ENCODE peak calls at places on chromosomes 13 and 19, in nine cellular contexts. E, F, X, B, V, D, H, I and S are unnamed samples. For H3K36me3 and H3K4me1, the result is how much of the 10 kb centered on the place peaks cover.

GRCh38 chr13:46377554-46377953 is 9.5 kb downstream of the RUBCNL start:
- DNase-seq in E (no peak), F (no peak), X (no peak), B (no peak), V (no peak), D (no peak), H (no peak), I (no peak), S (no peak)

GRCh38 chr13:22053053-22053452 is 382.2 kb downstream of the FGF9 start:
- DNase-seq in E (no peak), F (no peak), X (no peak), B (no peak), V (no peak), D (no peak), H (no peak), I (no peak), S (no peak)

GRCh38 chr19:6030214-6030507 is 52.2 kb upstream of the RANBP3 start:
- DNase-seq in E (no peak), F (no peak), X (peak), B (no peak), V (no peak), D (no peak), H (no peak), I (no peak), S (no peak)

GRCh38 chr19:18225702-18226468 is at the start of gene PDE4C:
- DNase-seq in E (peak), F (peak), X (no peak), B (no peak), V (no peak), D (no peak), H (peak), I (peak), S (no peak)

GRCh38 chr19:2302319-2303208 is 5.4 kb downstream of the LINGO3 start:
- DNase-seq in E (peak), F (peak), X (peak), B (no peak), V (peak), D (no peak), H (peak), I (no peak), S (no peak)

GRCh38 chr13:47708386-47708785 is 292.7 kb downstream of the SUCLA2 start:
- DNase-seq in E (no peak), F (no peak), X (peak), B (no peak), V (no peak), D (no peak), H (no peak), I (no peak), S (no peak)

GRCh38 chr13:40313269-40314200 is 352.9 kb downstream of the FOXO1 start:
- DNase-seq in E (no peak), F (no peak), X (peak), B (no peak), V (no peak), D (no peak), H (no peak), I (no peak), S (no peak)

GRCh38 chr19:4052993-4053422 is 13.7 kb downstream of the ZBTB7A start:
- DNase-seq in E (no peak), F (no peak), X (no peak), B (no peak), V (no peak), D (no peak), H (peak), I (no peak), S (no peak)

GRCh38 chr13:74270018-74270417 is 135.8 kb upstream of the KLF12 start:
- DNase-seq in E (no peak), F (no peak), X (no peak), B (no peak), V (no peak), D (no peak), H (no peak), I (no peak), S (no peak)

GRCh38 chr19:48342841-48343540 is 17.6 kb downstream of the EMP3 start:
- DNase-seq in E (no peak), F (no peak), X (peak), B (no peak), V (no peak), D (no peak), H (no peak), I (no peak), S (no peak)

GRCh38 chr19:39237200-39238184 is 7.3 kb downstream of the IFNL3 start:
- DNase-seq in E (no peak), F (no peak), X (no peak), B (no peak), V (peak), D (peak), H (peak), I (no peak), S (peak)

GRCh38 chr13:49347650-49348385 is 96.0 kb downstream of the CAB39L start:
- DNase-seq in E (no peak), F (no peak), X (no peak), B (no peak), V (no peak), D (no peak), H (no peak), I (no peak), S (no peak)

GRCh38 chr19:49362926-49363264 is 679 bp upstream of the TEAD2 start:
- DNase-seq in E (peak), F (no peak), X (peak), B (no peak), V (peak), D (no peak), H (peak), I (peak), S (no peak)

GRCh38 chr13:39462456-39462855 is 140.5 kb downstream of the LHFPL6 start:
- DNase-seq in E (no peak), F (no peak), X (peak), B (no peak), V (no peak), D (no peak), H (no peak), I (no peak), S (no peak)

GRCh38 chr13:102395939-102396338 is 5.9 kb downstream of the FGF14 start:
- DNase-seq in E (no peak), F (no peak), X (no peak), B (no peak), V (no peak), D (no peak), H (no peak), I (no peak), S (no peak)

GRCh38 chr19:51735759-51736449 is 12.1 kb upstream of the HAS1 start:
- DNase-seq in E (peak), F (no peak), X (peak), B (no peak), V (no peak), D (no peak), H (peak), I (no peak), S (no peak)

GRCh38 chr13:94641432-94641941 is 39.8 kb downstream of the GPR180 start:
- DNase-seq in E (no peak), F (no peak), X (peak), B (no peak), V (no peak), D (no peak), H (no peak), I (no peak), S (no peak)

GRCh38 chr13:52164989-52165388 is 5.6 kb upstream of the NEK3 start:
- DNase-seq in E (no peak), F (no peak), X (no peak), B (no peak), V (no peak), D (no peak), H (no peak), I (no peak), S (no peak)

GRCh38 chr19:50649433-50650391 is at the start of gene C19orf81:
- DNase-seq in E (no peak), F (peak), X (no peak), B (peak), V (no peak), D (peak), H (no peak), I (no peak), S (peak)

GRCh38 chr13:66581691-66582090 is 648.4 kb downstream of the PCDH9 start:
- DNase-seq in E (no peak), F (no peak), X (no peak), B (no peak), V (no peak), D (no peak), H (no peak), I (no peak), S (peak)

GRCh38 chr19:45499196-45500180 is 1.2 kb downstream of the PPM1N start:
- DNase-seq in E (peak), F (peak), X (no peak), B (peak), V (no peak), D (no peak), H (peak), I (no peak), S (peak)

GRCh38 chr19:3115916-3116602 is 19.8 kb upstream of the GNA15 start:
- DNase-seq in E (no peak), F (no peak), X (peak), B (no peak), V (no peak), D (no peak), H (peak), I (no peak), S (no peak)

GRCh38 chr13:96229356-96229755 is 139.4 kb downstream of the HS6ST3 start:
- DNase-seq in E (no peak), F (peak), X (no peak), B (peak), V (no peak), D (peak), H (no peak), I (no peak), S (peak)

GRCh38 chr19:1019980-1020867 is 699 bp downstream of the TMEM259 start:
- DNase-seq in E (peak), F (peak), X (no peak), B (no peak), V (peak), D (no peak), H (peak), I (peak), S (no peak)

GRCh38 chr13:45314822-45315221 is 26.2 kb downstream of the TPT1 start:
- DNase-seq in E (no peak), F (no peak), X (no peak), B (no peak), V (no peak), D (no peak), H (no peak), I (no peak), S (no peak)

GRCh38 chr19:2494447-2495129 is 18.7 kb downstream of the GADD45B start:
- DNase-seq in E (peak), F (peak), X (peak), B (no peak), V (peak), D (no peak), H (peak), I (peak), S (peak)

GRCh38 chr19:50718255-50719118 is 1.1 kb downstream of the SHANK1 start:
- DNase-seq in E (no peak), F (peak), X (no peak), B (no peak), V (no peak), D (no peak), H (no peak), I (no peak), S (no peak)

GRCh38 chr13:102878491-102878890 is 32.7 kb downstream of the ERCC5 start:
- DNase-seq in E (no peak), F (peak), X (peak), B (no peak), V (no peak), D (no peak), H (no peak), I (no peak), S (no peak)

GRCh38 chr19:4744451-4745170 is 21.0 kb upstream of the DPP9 start:
- DNase-seq in E (peak), F (no peak), X (peak), B (no peak), V (no peak), D (no peak), H (no peak), I (peak), S (no peak)

GRCh38 chr13:38697628-38698333 is 10.9 kb downstream of the FREM2 start:
- DNase-seq in E (no peak), F (peak), X (no peak), B (no peak), V (no peak), D (no peak), H (no peak), I (no peak), S (no peak)

GRCh38 chr13:43786766-43787517 is at the start of gene ENOX1:
- DNase-seq in E (peak), F (peak), X (peak), B (no peak), V (peak), D (peak), H (peak), I (peak), S (peak)

GRCh38 chr19:28297036-28297435 is 915.9 kb downstream of the UQCRFS1 start:
- DNase-seq in E (no peak), F (no peak), X (peak), B (no peak), V (no peak), D (no peak), H (no peak), I (no peak), S (no peak)

GRCh38 chr13:53694814-53695533 is 666.4 kb downstream of the OLFM4 start:
- DNase-seq in E (no peak), F (peak), X (no peak), B (no peak), V (no peak), D (no peak), H (no peak), I (no peak), S (peak)

GRCh38 chr13:38954844-38955243 is 35.8 kb downstream of the STOML3 start:
- DNase-seq in E (no peak), F (no peak), X (no peak), B (no peak), V (no peak), D (no peak), H (no peak), I (no peak), S (no peak)

GRCh38 chr13:110471833-110472162 is 89.7 kb downstream of the RAB20 start:
- DNase-seq in E (peak), F (no peak), X (peak), B (no peak), V (no peak), D (no peak), H (peak), I (no peak), S (no peak)

DNA sequence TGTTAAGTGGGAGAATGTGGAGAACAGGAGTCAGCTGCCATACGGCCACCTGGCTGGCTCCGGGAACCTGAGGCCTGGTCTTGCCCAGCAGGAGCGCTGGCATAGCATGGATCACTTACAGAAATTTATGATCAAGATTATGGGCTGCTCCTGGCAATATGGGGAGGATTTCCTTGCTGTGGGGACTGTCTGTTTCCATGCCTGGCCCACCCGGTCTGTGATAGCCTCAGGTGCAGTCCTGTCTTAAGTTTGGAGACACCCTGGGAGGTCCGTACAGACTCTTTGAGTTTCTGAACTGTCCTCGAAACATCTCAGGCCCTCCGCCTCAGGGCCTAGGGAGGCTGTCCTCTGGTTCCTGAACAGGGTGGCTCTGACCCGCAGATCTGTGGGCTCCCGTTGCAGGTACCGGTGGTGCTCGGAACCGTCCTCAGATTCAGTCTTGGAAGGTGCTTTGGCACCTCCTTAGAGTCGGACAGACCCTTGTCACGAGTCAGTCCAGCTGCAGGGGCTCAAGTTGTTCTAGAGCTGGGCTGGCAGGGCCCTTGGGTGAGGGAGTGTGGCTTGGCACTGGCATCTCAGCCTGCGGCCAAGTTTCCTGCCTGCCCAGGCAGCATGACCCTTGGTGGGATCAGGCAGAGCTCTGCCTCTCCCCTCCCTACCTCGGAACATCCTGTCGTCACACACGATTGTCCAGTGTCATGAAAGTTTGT is 4.9 kb downstream of the TFDP1 start:
- DNase-seq in E (no peak), F (no peak), X (no peak), B (no peak), V (no peak), D (no peak), H (no peak), I (peak), S (peak)
- H3K36me3 ChIP-seq in E (under half), F (under half), X (under half), B (half or more), V (under half), D (half or more), H (under half), I (under half), S (half or more)

GRCh38 chr13:26563713-26564112 is 6.2 kb downstream of the WASF3 start:
- DNase-seq in E (no peak), F (no peak), X (no peak), B (no peak), V (no peak), D (no peak), H (no peak), I (no peak), S (no peak)
- H3K4me1 ChIP-seq in E (under half), F (under half), X (under half), B (under half), V (under half), D (under half), H (under half), I (under half), S (under half)

DNA sequence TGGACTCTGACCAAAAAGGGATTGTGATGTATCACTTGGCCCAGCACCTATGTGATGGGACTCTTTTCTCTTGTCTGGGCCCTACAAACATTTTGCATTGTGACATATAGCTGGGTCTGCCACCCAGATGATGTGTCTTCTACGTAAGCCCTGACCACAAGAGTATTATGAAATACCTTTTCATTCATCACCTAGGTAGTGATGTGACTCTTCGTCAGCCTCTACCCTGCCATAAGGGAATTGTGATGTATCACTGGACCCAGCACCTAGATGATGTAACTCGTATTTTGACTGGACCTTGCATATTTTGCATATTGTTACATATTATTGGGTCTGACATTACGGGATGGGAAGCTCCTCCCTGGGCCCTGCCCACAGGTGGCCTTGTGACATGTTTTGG is 29.7 kb upstream of the ZNF681 start:
- DNase-seq in E (no peak), F (no peak), X (no peak), B (no peak), V (no peak), D (no peak), H (no peak), I (no peak), S (no peak)
- H3K36me3 ChIP-seq in E (under half), F (under half), X (under half), B (under half), V (under half), D (under half), H (under half), I (under half), S (under half)

GRCh38 chr13:79658333-79658975 is 177.5 kb downstream of the NDFIP2 start:
- DNase-seq in E (no peak), F (peak), X (no peak), B (no peak), V (no peak), D (no peak), H (no peak), I (no peak), S (no peak)
- H3K4me1 ChIP-seq in E (under half), F (under half), X (under half), B (under half), V (under half), D (under half), H (under half), I (under half), S (under half)

DNA sequence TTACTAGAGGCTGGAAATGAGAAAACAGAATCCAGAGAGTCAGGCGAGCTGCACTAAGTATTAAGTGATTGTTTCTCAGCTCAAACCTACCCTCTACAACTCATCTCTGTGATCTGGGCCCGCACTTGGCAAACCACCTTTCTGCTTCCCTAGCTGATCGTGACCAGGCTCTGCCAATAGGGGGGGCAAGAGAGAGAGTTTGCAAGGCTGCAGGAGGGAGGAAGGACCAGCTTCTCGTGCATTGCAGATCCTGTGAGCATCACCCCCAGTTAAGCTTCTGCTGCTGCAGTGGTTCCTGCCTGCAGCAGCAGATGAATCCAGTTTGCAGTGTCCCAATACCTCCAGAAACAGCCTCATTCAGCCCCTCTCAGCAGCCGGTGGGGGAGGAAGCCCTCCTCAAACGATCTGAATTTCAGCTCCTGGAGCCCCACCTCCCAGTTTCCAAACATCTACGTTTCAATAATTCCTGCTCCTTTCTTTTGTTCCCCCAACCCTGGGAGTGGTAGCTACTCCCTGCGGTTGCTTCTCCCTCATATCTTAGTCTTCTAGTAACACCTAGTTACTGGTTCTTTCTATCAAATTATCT is 20.0 kb downstream of the XRCC1 start:
- DNase-seq in E (peak), F (peak), X (peak), B (peak), V (peak), D (no peak), H (peak), I (peak), S (peak)
- H3K36me3 ChIP-seq in E (under half), F (under half), X (under half), B (half or more), V (under half), D (under half), H (under half), I (under half), S (under half)